ENCODE peak calls at places on chromosomes 2 and 18, in ten cellular contexts. E is ovary; C is fibroblast of the aortic adventitia; J is endothelial cell; N is WTC11; L is mesothelial cell of epicardium; F is uterus; A is fibroblast of pulmonary artery; R is HCT116; W is activated CD8-positive, alpha-beta T cell treated with anti-CD3 and anti-CD28 coated beads for 36 hours. G is an unnamed sample.

GRCh38 chr18:76819411-76820136 is 2.8 kb upstream of the ZNF236 start:
- DNase-seq in J (no peak), F (no peak), N (no peak), A (no peak), C (no peak), R (no peak), E (no peak), L (no peak), W (no peak), G (no peak)

GRCh38 chr2:222485367-222486211 is 61.2 kb downstream of the SGPP2 start:
- DNase-seq in E (no peak), W (no peak), J (no peak), C (no peak), L (no peak), A (no peak), R (no peak), N (no peak), F (no peak), G (no peak)

GRCh38 chr2:100274076-100274475 is 48.2 kb downstream of the LONRF2 start:
- DNase-seq in A (no peak), E (peak), L (no peak), R (no peak), F (no peak), N (no peak), W (peak), J (no peak), C (no peak), G (no peak)

GRCh38 chr2:69694894-69695849 is 46.8 kb upstream of the ANXA4 start:
- DNase-seq in W (no peak), L (no peak), F (peak), J (no peak), E (no peak), N (no peak), R (no peak), C (peak), A (peak), G (no peak)

GRCh38 chr18:13746636-13747035 is 20.2 kb downstream of the RNMT start:
- DNase-seq in L (no peak), R (no peak), F (no peak), A (no peak), E (no peak), N (no peak), C (no peak), W (no peak), J (no peak), G (no peak)

GRCh38 chr2:62760555-62760954 is 55.0 kb downstream of the EHBP1 start:
- DNase-seq in C (peak), N (no peak), L (no peak), E (no peak), R (no peak), F (no peak), W (no peak), A (peak), J (no peak), G (no peak)

GRCh38 chr2:195561205-195562032 is 95.6 kb upstream of the SLC39A10 start:
- DNase-seq in W (no peak), J (no peak), R (no peak), N (no peak), E (no peak), C (peak), F (no peak), L (no peak), A (peak), G (no peak)

GRCh38 chr2:55010915-55011314 is 39.3 kb downstream of the RTN4 start:
- DNase-seq in L (no peak), J (no peak), F (no peak), R (no peak), N (no peak), C (no peak), W (no peak), A (peak), E (no peak), G (no peak)

GRCh38 chr2:141003967-141004657 is 1126.7 kb downstream of the LRP1B start:
- DNase-seq in A (no peak), C (no peak), W (no peak), E (no peak), J (no peak), L (no peak), R (no peak), F (no peak), N (no peak), G (no peak)

GRCh38 chr2:157413342-157414035 is 30.4 kb downstream of the CYTIP start:
- DNase-seq in A (no peak), J (no peak), R (no peak), E (no peak), W (peak), C (no peak), N (no peak), L (no peak), F (no peak), G (no peak)

GRCh38 chr2:165746501-165746900 is 47.5 kb downstream of the GALNT3 start:
- DNase-seq in F (no peak), A (no peak), C (no peak), W (no peak), J (no peak), L (no peak), E (no peak), R (no peak), N (no peak), G (no peak)

GRCh38 chr2:46653539-46653938 is 174.2 kb downstream of the TMEM247 start:
- DNase-seq in J (no peak), A (peak), N (no peak), E (no peak), C (peak), R (no peak), W (no peak), F (no peak), L (no peak), G (no peak)

GRCh38 chr2:69773201-69773600 is 31.3 kb downstream of the ANXA4 start:
- DNase-seq in A (peak), J (no peak), R (no peak), C (peak), N (no peak), L (no peak), W (no peak), F (no peak), E (no peak), G (no peak)

GRCh38 chr18:11983592-11983991 is 2.3 kb downstream of the IMPA2 start:
- DNase-seq in E (no peak), L (no peak), F (no peak), A (no peak), N (peak), R (no peak), C (no peak), J (peak), W (no peak), G (no peak)

GRCh38 chr2:212712991-212713390 is 174.4 kb upstream of the ERBB4 start:
- DNase-seq in N (no peak), R (no peak), F (no peak), E (no peak), A (no peak), J (no peak), C (peak), W (no peak), L (no peak), G (no peak)

GRCh38 chr2:43165378-43166025 is 60.9 kb downstream of the ZFP36L2 start:
- DNase-seq in W (no peak), A (no peak), N (peak), R (no peak), F (no peak), L (no peak), E (no peak), J (peak), C (peak), G (no peak)
- TF ChIP-seq CTCF in W (no peak), A (no peak), N (no peak), R (peak), F (no peak), L (peak), E (no peak), J (peak), C (peak), G (no peak)

GRCh38 chr2:37281916-37282315 is 42.7 kb downstream of the PRKD3 start:
- DNase-seq in E (no peak), N (no peak), L (no peak), C (no peak), A (no peak), F (no peak), J (no peak), R (no peak), W (no peak), G (no peak)
- TF ChIP-seq CTCF in E (no peak), N (no peak), L (no peak), C (no peak), A (no peak), F (no peak), J (no peak), R (peak), W (no peak), G (peak)

DNA sequence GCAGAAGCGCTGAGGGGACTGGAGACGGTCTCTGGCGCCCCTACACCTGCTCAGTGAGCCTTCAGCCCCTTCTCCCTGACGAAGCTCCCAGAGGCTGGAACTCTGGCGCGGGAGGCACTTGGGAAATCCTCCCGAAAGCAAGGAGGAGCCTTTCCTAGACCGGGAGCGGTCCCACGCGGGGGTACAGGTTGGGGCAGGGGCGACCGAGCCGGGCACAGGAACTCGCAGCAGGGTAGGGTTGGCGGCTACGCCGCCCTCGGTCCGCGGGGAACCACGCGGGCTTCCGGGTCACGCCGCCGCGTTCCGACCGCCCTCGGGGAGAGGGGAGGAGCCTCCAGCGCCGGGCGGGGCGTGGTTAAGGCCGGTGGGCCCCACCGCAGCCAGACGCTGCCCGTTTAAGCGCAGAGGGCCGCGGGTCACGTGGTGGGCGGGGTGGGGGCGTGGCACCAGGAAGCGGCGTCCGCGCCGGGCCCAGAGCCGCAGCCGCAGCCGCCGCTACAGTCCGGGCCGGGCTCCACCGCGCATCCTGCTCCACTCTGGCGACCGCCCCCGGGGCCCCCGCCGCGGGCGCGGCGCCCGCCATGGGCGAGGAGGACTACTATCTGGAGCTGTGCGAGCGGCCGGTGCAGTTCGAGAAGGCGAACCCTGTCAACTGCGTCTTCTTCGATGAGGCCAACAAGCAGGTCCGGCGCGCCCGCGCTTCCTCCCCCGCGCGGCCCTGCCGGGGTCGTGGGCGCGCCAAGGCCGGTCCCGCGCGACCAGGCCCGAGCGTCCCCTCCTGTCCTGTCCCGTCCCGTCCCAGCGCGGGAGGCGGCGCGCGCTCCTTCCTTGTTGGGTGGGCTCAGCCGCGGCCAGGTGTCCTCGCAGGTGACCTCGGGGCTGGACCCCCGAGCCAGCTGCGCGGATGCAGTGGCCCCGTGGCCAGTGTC is at the start of gene RMC1:
- DNase-seq in W (peak), C (peak), A (peak), F (peak), R (peak), N (peak), L (peak), E (peak), J (peak), G (peak)
- TF ChIP-seq CTCF in W (no peak), C (peak), A (no peak), F (peak), R (no peak), N (no peak), L (no peak), E (peak), J (no peak), G (peak)

GRCh38 chr2:96413067-96413722 is 77.6 kb downstream of the NCAPH start:
- DNase-seq in W (no peak), A (peak), C (peak), N (no peak), E (no peak), L (no peak), R (no peak), F (no peak), J (no peak), G (no peak)
- TF ChIP-seq CTCF in W (no peak), A (no peak), C (no peak), N (no peak), E (no peak), L (no peak), R (no peak), F (no peak), J (no peak), G (no peak)

DNA sequence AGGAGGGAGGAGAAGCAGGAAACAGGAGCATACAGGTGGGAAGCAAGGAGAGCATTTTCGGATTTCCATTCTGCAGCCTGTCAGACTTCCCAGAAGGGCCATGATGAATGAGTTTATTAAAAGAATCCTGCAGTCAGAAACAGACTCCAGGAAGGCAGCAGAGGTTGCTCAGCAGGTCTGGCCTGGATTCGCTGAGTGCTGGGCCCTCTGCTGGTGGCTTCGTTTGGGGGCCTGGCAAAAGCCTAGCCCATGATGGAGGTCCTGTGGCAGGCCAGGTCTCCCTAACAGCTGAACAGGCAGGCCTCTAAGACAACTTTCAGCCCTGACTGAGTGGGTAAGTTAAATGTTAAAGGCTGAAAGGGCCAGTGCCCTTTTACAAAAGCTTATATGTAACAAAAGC is 108.2 kb upstream of the CAPN13 start:
- DNase-seq in A (no peak), C (no peak), R (peak), E (no peak), F (no peak), L (peak), J (peak), W (peak), N (peak), G (no peak)
- TF ChIP-seq CTCF in A (no peak), C (peak), R (peak), E (no peak), F (no peak), L (no peak), J (peak), W (no peak), N (peak), G (no peak)

GRCh38 chr2:2769481-2770431 is 438.7 kb upstream of the MYT1L start:
- DNase-seq in W (no peak), F (no peak), E (no peak), C (no peak), L (no peak), R (no peak), J (no peak), N (no peak), A (no peak), G (no peak)
- TF ChIP-seq CTCF in W (no peak), F (no peak), E (no peak), C (no peak), L (no peak), R (no peak), J (no peak), N (no peak), A (no peak), G (no peak)

DNA sequence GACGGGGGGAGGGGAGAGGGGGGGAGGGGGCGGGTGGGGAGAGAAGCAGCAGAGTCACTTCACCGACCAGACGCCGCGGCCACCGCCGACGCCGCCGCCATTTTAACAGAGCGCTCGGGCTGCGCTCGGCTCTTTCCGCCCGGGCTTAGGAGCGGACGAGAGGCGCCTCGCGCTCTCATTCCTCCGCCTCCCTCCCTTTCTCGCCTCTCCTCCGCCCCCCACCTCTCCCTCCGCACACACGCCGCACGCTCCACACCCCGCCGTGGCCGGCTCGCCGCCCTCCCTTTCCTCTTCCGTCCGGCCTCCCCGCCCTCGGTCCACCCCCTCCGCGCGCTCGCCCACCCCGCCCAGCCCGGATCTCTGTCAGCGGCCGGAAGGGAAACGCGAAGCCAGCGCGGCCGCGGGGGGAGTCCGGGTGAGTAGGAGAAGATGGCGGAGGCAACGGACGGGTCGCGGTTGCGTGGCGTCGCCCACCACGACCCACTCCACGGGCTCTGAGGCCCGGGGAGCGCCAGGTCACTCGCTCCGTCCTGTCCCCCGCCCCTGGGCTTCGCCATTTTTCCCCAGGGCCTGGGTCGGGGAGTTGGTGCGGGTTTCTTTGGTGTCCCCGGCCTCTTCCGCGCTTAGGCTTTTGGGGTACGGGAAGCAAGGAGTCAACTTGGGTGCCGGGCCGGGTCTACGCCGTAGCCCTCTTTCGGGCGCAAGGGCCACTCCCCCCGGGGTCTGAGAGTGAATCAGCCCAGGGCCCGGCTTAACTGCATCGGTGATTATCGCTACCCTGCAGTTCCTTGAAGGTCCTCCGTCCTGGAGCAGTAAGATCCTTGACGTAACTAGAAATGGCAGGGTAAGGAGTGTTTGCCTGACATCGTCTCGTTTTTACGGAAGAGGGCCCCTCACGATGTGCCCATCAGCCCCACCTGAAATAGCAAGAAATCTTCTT is at the start of gene USP34:
- DNase-seq in F (peak), R (peak), E (peak), N (peak), J (peak), C (peak), L (peak), A (peak), W (peak), G (peak)
- TF ChIP-seq CTCF in F (no peak), R (no peak), E (no peak), N (no peak), J (no peak), C (peak), L (no peak), A (no peak), W (no peak), G (no peak)